ENCODE peak calls at places on chromosomes 4 and X, in six cellular contexts. Z, S, J, H, E and T are unnamed samples. For H3K4me1 and H3K9me3, the result is how much of the 10 kb centered on the place peaks cover.

GRCh38 chr4:189162073-189162789 is 778.4 kb upstream of the FRG1 start:
- DNase-seq in Z (no peak), S (no peak), J (no peak), H (no peak), E (no peak), T (no peak)

GRCh38 chrX:24264383-24264782 is 49.5 kb downstream of the SUPT20HL2 start:
- DNase-seq in Z (no peak), S (no peak), J (no peak), H (no peak), E (no peak), T (no peak)

GRCh38 chrX:64580035-64580434 is 184.8 kb upstream of the MTMR8 start:
- DNase-seq in Z (no peak), S (no peak), J (no peak), H (no peak), E (no peak), T (no peak)

GRCh38 chr4:147060171-147060931 is 114.7 kb upstream of the TTC29 start:
- DNase-seq in Z (no peak), S (no peak), J (no peak), H (no peak), E (peak), T (no peak)

GRCh38 chr4:2865381-2865780 is 21.7 kb downstream of the ADD1 start:
- DNase-seq in Z (no peak), S (no peak), J (no peak), H (no peak), E (no peak), T (no peak)

GRCh38 chr4:16616981-16617380 is 281.5 kb downstream of the LDB2 start:
- DNase-seq in Z (no peak), S (no peak), J (no peak), H (no peak), E (no peak), T (no peak)

GRCh38 chrX:140249122-140249521 is 255.7 kb downstream of the SOX3 start:
- DNase-seq in Z (no peak), S (no peak), J (no peak), H (no peak), E (no peak), T (no peak)

GRCh38 chrX:97016106-97016505 is 132.4 kb downstream of the RPA4 start:
- DNase-seq in Z (no peak), S (no peak), J (no peak), H (no peak), E (no peak), T (no peak)

GRCh38 chr4:159017323-159018036 is 85.4 kb upstream of the RAPGEF2 start:
- DNase-seq in Z (no peak), S (no peak), J (no peak), H (no peak), E (no peak), T (no peak)

GRCh38 chrX:148874621-148875020 is 374.2 kb downstream of the AFF2 start:
- DNase-seq in Z (no peak), S (no peak), J (no peak), H (no peak), E (no peak), T (no peak)

GRCh38 chr4:169098969-169099685 is 89.1 kb upstream of the CBR4 start:
- DNase-seq in Z (no peak), S (no peak), J (no peak), H (no peak), E (no peak), T (no peak)

GRCh38 chr4:151911970-151912369 is 151.2 kb upstream of the GATB start:
- DNase-seq in Z (no peak), S (no peak), J (no peak), H (no peak), E (no peak), T (no peak)

GRCh38 chrX:12159799-12160198 is 21.5 kb downstream of the FRMPD4 start:
- DNase-seq in Z (no peak), S (no peak), J (no peak), H (no peak), E (no peak), T (no peak)

GRCh38 chr4:3644849-3645627 is 112.8 kb upstream of the LRPAP1 start:
- DNase-seq in Z (no peak), S (no peak), J (no peak), H (no peak), E (no peak), T (no peak)

GRCh38 chrX:11429543-11430085 is 136.4 kb downstream of the AMELX start:
- DNase-seq in Z (no peak), S (no peak), J (no peak), H (no peak), E (no peak), T (no peak)

GRCh38 chrX:42531431-42531830 is 246.5 kb downstream of the PPP1R2C start:
- DNase-seq in Z (no peak), S (peak), J (no peak), H (no peak), E (no peak), T (peak)

GRCh38 chr4:179485781-179486180 is 2043.5 kb upstream of the AGA start:
- DNase-seq in Z (no peak), S (no peak), J (no peak), H (no peak), E (no peak), T (no peak)

GRCh38 chrX:134013092-134013497 is 27.7 kb upstream of the GPC3 start:
- DNase-seq in Z (no peak), S (no peak), J (no peak), H (no peak), E (peak), T (no peak)

GRCh38 chrX:20653070-20653469 is 386.4 kb upstream of the RPS6KA3 start:
- DNase-seq in Z (no peak), S (no peak), J (no peak), H (no peak), E (no peak), T (no peak)

GRCh38 chr4:6109842-6110560 is 90.3 kb downstream of the JAKMIP1 start:
- DNase-seq in Z (peak), S (no peak), J (no peak), H (no peak), E (no peak), T (no peak)

GRCh38 chrX:138858438-138858837 is 146.9 kb upstream of the FGF13 start:
- DNase-seq in Z (no peak), S (no peak), J (no peak), H (no peak), E (peak), T (no peak)

GRCh38 chrX:115452256-115452655 is 108.7 kb upstream of the PLS3 start:
- DNase-seq in Z (no peak), S (no peak), J (no peak), H (no peak), E (no peak), T (no peak)

GRCh38 chrX:67543818-67544217 is at the start of gene AR:
- DNase-seq in Z (peak), S (no peak), J (peak), H (peak), E (peak), T (no peak)

GRCh38 chrX:153301746-153302145 is 19.8 kb downstream of the PNMA6F start:
- DNase-seq in Z (no peak), S (no peak), J (no peak), H (no peak), E (no peak), T (no peak)

GRCh38 chrX:35439692-35440091 is 358.4 kb upstream of the MAGEB16 start:
- DNase-seq in Z (no peak), S (no peak), J (no peak), H (no peak), E (no peak), T (no peak)

GRCh38 chr4:98624144-98624543 is 34.3 kb downstream of the TSPAN5 start:
- DNase-seq in Z (no peak), S (no peak), J (no peak), H (no peak), E (no peak), T (no peak)

GRCh38 chr4:98624642-98625041 is 33.8 kb downstream of the TSPAN5 start:
- DNase-seq in Z (no peak), S (no peak), J (no peak), H (no peak), E (no peak), T (no peak)

GRCh38 chr4:98625920-98626319 is 32.5 kb downstream of the TSPAN5 start:
- DNase-seq in Z (no peak), S (no peak), J (no peak), H (no peak), E (no peak), T (no peak)

GRCh38 chr4:98626350-98626749 is 32.1 kb downstream of the TSPAN5 start:
- DNase-seq in Z (no peak), S (no peak), J (no peak), H (no peak), E (peak), T (no peak)

DNA sequence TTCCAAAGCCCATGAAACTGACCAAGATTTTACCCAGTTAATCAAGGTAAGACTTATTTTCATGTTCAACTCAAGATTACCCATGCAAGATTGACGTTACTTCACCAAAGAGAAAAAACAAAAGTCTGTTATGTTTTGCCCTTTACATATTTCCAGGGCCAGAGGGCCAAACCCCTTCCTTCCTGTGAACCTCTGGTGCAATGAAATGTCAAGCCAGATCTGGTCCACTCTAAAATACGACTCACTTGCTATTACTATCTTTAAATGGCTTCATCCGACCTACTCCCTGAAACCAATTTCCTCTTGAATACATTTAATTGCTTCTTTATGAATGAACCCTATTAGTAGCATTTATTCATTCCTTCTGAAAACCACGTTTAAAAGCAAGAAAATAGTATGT is 33.0 kb downstream of the TSPAN5 start:
- DNase-seq in Z (no peak), S (no peak), J (no peak), H (no peak), E (no peak), T (no peak)
- H3K4me1 ChIP-seq in Z (under half), S (under half), J (under half), H (under half), E (under half), T (under half)

DNA sequence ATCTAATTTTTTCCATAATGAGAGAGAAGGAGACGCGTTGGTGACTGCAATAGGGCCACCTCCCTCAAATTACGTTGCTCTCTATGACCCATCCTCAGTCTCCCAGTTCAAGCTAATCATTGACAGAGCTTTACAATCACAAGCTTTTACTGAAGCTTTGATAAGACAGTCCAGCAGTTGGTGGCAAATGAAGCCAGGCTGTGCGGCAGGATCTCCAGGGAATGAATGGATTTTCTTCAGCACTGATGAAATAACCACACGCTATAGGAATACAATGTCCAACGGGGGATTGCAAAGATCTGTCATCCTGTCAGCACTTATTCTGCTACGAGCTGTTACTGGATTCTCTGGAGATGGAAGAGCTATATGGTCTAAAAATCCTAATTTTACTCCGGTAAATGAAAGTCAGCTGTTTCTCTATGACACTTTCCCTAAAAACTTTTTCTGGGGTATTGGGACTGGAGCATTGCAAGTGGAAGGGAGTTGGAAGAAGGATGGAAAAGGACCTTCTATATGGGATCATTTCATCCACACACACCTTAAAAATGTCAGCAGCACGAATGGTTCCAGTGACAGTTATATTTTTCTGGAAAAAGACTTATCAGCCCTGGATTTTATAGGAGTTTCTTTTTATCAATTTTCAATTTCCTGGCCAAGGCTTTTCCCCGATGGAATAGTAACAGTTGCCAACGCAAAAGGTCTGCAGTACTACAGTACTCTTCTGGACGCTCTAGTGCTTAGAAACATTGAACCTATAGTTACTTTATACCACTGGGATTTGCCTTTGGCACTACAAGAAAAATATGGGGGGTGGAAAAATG is at the start of gene KLB:
- DNase-seq in Z (peak), S (no peak), J (no peak), H (peak), E (peak), T (no peak)
- H3K4me3 ChIP-seq in Z (peak), S (no peak), J (peak), H (no peak), E (no peak), T (no peak)

GRCh38 chr4:138107023-138107422 is 135.1 kb downstream of the SLC7A11 start:
- DNase-seq in Z (no peak), S (no peak), J (no peak), H (no peak), E (no peak), T (no peak)
- H3K9me3 ChIP-seq in Z (under half), S (under half), J (under half), H (under half), E (under half), T (under half)

GRCh38 chrX:77960567-77960966 is 8.9 kb downstream of the PGAM4 start:
- DNase-seq in Z (no peak), S (no peak), J (no peak), H (no peak), E (no peak), T (no peak)

GRCh38 chrX:77962068-77962902 is 7.2 kb downstream of the PGAM4 start:
- DNase-seq in Z (no peak), S (peak), J (no peak), H (no peak), E (peak), T (no peak)

GRCh38 chrX:77966361-77966760 is 3.1 kb downstream of the PGAM4 start:
- DNase-seq in Z (no peak), S (no peak), J (no peak), H (no peak), E (no peak), T (no peak)

GRCh38 chrX:77961063-77961462 is 8.4 kb downstream of the PGAM4 start:
- DNase-seq in Z (no peak), S (no peak), J (no peak), H (no peak), E (no peak), T (no peak)
- H3K4me1 ChIP-seq in Z (under half), S (under half), J (under half), H (under half), E (under half), T (under half)

GRCh38 chr4:114364857-114365256 is 233.8 kb upstream of the UGT8 start:
- DNase-seq in Z (no peak), S (no peak), J (no peak), H (no peak), E (peak), T (no peak)
- H3K4me3 ChIP-seq in Z (no peak), S (no peak), J (no peak), H (no peak), E (no peak), T (no peak)

DNA sequence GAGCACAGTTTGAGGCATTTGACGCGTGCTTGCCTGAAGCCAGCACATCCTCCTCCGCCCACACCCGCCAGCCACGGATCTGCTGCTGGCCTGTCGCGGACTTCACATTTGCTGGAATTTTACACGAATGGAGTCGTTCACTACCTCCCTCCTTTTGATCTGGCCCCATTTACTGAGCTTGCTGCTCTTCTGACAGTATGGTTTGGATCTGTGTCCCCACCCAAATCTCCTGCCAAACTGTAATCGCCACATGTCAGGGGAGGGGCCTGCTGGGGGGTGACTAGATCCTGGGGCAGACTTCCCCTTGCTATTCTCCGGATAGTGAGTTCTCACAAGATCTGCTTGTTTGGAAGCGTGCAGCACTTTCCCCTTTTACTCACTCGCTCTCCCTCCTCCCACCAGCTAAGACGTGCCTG is 19.9 kb upstream of the CPLX1 start:
- DNase-seq in Z (no peak), S (no peak), J (no peak), H (no peak), E (peak), T (no peak)
- H3K9me3 ChIP-seq in Z (under half), S (under half), J (under half), H (under half), E (under half), T (under half)

DNA sequence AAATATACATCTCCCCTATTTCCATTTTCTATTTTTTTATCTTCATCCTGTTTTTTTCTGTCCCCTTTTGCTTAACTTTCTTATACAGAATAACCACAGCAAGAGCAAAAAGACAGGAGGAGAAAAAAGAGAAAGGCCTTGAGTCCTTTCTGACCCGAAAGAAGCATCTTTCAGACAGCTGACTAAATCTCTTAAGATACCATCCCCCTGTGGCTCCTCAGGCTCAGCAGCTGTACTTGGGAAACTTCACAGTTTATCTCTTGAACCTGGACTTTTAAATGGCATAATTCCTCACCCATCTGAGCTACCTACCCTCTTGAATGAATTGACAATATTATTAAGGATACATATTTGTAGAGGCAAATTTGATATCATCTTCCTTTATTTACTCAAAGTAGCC is 100.2 kb downstream of the FIP1L1 start:
- DNase-seq in Z (no peak), S (no peak), J (no peak), H (no peak), E (no peak), T (no peak)
- H3K4me1 ChIP-seq in Z (under half), S (under half), J (under half), H (under half), E (under half), T (under half)

GRCh38 chr4:26493461-26493860 is 3.2 kb upstream of the CCKAR start:
- DNase-seq in Z (no peak), S (no peak), J (no peak), H (no peak), E (no peak), T (no peak)

GRCh38 chr4:26489101-26489669 is 1.1 kb downstream of the CCKAR start:
- DNase-seq in Z (no peak), S (no peak), J (no peak), H (no peak), E (no peak), T (no peak)

GRCh38 chr4:26490980-26491284 is 648 bp upstream of the CCKAR start:
- DNase-seq in Z (no peak), S (no peak), J (no peak), H (no peak), E (no peak), T (no peak)

GRCh38 chr4:26491449-26492170 is 1.3 kb upstream of the CCKAR start:
- DNase-seq in Z (no peak), S (no peak), J (no peak), H (no peak), E (no peak), T (no peak)

DNA sequence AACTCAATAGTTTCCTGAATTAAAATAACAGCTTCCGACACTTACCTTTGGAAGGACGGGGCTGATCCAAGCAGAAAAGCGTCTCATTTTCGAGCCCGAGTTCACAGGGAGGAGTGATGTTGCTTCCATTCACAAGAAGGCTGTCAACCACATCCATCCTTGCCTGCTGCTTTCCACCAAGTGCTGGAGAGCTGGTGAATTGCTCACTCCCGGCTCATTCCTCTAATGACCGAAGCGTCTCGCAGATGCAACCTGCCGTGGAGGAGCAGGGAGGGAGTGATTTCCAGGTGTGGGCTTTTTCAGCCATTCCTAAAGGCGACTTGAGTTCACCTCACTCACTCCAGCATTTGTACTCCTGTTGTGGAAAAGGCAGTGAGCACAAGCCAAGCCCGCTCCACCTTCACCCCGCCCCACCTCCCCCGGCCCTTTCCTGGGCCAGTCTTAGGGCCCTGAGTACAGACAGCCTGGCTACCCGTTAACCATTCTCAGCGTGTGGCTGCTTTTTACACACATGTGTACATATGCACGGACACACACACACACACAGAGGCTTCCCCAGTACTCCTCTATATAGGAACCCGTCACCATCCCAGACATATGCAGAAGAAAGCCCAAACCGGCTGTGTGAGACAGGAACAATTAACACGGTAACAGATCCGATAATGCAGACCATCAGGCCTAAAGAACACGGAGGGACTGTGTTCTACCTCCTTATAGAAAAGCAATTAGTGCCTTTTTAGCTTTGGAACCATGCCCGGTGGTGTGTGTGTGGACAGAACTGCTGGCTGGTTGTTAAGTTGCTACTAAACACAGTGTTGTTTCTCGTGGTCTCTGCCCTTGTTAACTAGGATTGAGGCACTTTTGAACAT is at the start of gene CCKAR:
- DNase-seq in Z (no peak), S (no peak), J (no peak), H (no peak), E (no peak), T (no peak)
- H3K4me3 ChIP-seq in Z (no peak), S (no peak), J (no peak), H (no peak), E (no peak), T (no peak)

GRCh38 chr4:173529505-173530325 is at the start of gene HAND2:
- DNase-seq in Z (no peak), S (no peak), J (no peak), H (no peak), E (peak), T (no peak)
- H3K9me3 ChIP-seq in Z (under half), S (under half), J (under half), H (under half), E (under half), T (under half)

DNA sequence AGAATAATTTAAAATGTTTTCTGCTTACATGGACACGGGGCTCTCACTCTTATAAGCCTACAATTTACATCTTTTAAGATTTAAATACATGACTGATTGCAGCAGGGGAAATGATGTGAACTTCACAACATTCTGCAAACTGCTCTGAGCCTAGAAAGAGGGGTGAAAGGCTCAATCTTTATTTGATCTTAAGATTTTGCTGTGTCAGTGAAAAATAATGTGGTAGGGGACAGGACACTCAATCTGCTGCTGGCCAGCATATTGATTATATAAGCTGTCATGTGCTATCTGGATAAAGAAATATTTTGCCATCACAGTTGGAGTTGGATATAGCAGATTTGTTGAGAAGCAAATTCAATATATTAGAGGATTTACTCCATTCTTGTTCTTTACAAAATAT is 2210.5 kb downstream of the PCDH7 start:
- DNase-seq in Z (no peak), S (no peak), J (no peak), H (no peak), E (no peak), T (no peak)
- H3K4me1 ChIP-seq in Z (under half), S (under half), J (under half), H (under half), E (under half), T (under half)